ENCODE peak calls at places on chromosome 7, in four cellular contexts. C is tibial artery; Q is activated naive CD8-positive, alpha-beta T cell treated with anti-CD3 and anti-CD28 coated beads for 36 hours; E is EH. H is an unnamed sample.

GRCh38 chr7:77525231-77525630 is 11.9 kb upstream of the PTPN12 start:
- DNase-seq in E (no peak), C (no peak), Q (no peak), H (no peak)

GRCh38 chr7:67738958-67739357 is 742.3 kb downstream of the TYW1 start:
- DNase-seq in E (no peak), C (peak; percentile 34), Q (no peak), H (no peak)

GRCh38 chr7:33854178-33854577 is 51.2 kb upstream of the BMPER start:
- DNase-seq in Q (no peak), E (peak; percentile 76), C (no peak), H (no peak)

GRCh38 chr7:66036788-66037187 is 38.8 kb upstream of the ASL start:
- DNase-seq in C (no peak), Q (no peak), E (no peak), H (no peak)

GRCh38 chr7:32142649-32143048 is 72.4 kb upstream of the PDE1C start:
- DNase-seq in Q (no peak), C (no peak), E (peak; percentile 96), H (no peak)

GRCh38 chr7:151378011-151378410 is 31.8 kb downstream of the WDR86 start:
- DNase-seq in E (no peak), Q (no peak), C (no peak), H (no peak)

GRCh38 chr7:140404565-140405080 is 765 bp downstream of the RAB19 start:
- DNase-seq in C (no peak), Q (no peak), E (no peak), H (no peak)

GRCh38 chr7:2172311-2173183 is 60.2 kb downstream of the MAD1L1 start:
- DNase-seq in Q (no peak), E (peak; percentile 95), C (no peak), H (no peak)

GRCh38 chr7:102991077-102991539 is 78.3 kb downstream of the LRRC17 start:
- DNase-seq in Q (no peak), E (no peak), C (no peak), H (no peak)

GRCh38 chr7:125908714-125909113 is 979.1 kb upstream of the POT1 start:
- DNase-seq in Q (no peak), C (no peak), E (no peak), H (no peak)

GRCh38 chr7:169165-169853 is 23.1 kb upstream of the FAM20C start:
- DNase-seq in E (no peak), Q (no peak), C (no peak), H (no peak)

GRCh38 chr7:114084381-114085312 is 165.8 kb upstream of the PPP1R3A start:
- DNase-seq in E (no peak), Q (peak; percentile 8), C (peak; percentile 28), H (no peak)

GRCh38 chr7:123260428-123260960 is 60.7 kb upstream of the SLC13A1 start:
- DNase-seq in E (no peak), Q (no peak), C (no peak), H (no peak)

GRCh38 chr7:24609059-24609458 is 35.8 kb downstream of the PALS2 start:
- DNase-seq in C (no peak), E (peak; percentile 3), Q (no peak), H (no peak)

GRCh38 chr7:45203947-45204445 is 46.4 kb downstream of the RAMP3 start:
- DNase-seq in E (peak; percentile 53), C (no peak), Q (peak; percentile 18), H (no peak)

GRCh38 chr7:79096361-79096805 is 357.1 kb downstream of the MAGI2 start:
- DNase-seq in C (no peak), E (peak; percentile 79), Q (no peak), H (no peak)

GRCh38 chr7:88092676-88092999 is 127.2 kb downstream of the SRI start:
- DNase-seq in E (no peak), C (no peak), Q (no peak), H (no peak)

GRCh38 chr7:117068511-117069155 is 115.3 kb downstream of the ST7 start:
- DNase-seq in Q (no peak), C (no peak), E (no peak), H (no peak)

GRCh38 chr7:76310102-76310957 is 7.9 kb downstream of the HSPB1 start:
- DNase-seq in C (no peak), E (no peak), Q (no peak), H (no peak)

GRCh38 chr7:107643407-107643806 is 17.2 kb upstream of the SLC26A4 start:
- DNase-seq in E (peak; percentile 84), C (no peak), Q (no peak), H (no peak)

GRCh38 chr7:135193615-135194081 is 17.7 kb downstream of the WDR91 start:
- DNase-seq in C (no peak), Q (no peak), E (peak; percentile 98), H (no peak)

GRCh38 chr7:150317748-150318444 is 5.3 kb upstream of the LRRC61 start:
- DNase-seq in E (peak; percentile 24), C (no peak), Q (no peak), H (no peak)

GRCh38 chr7:96832107-96832506 is 122.5 kb upstream of the SEM1 start:
- DNase-seq in E (no peak), Q (no peak), C (no peak), H (no peak)

GRCh38 chr7:20362574-20363253 is 32.0 kb downstream of the ITGB8 start:
- DNase-seq in C (no peak), Q (no peak), E (no peak), H (no peak)

GRCh38 chr7:13115157-13115772 is 427.8 kb downstream of the ARL4A start:
- DNase-seq in C (no peak), Q (no peak), E (peak; percentile 3), H (no peak)